ENCODE peak calls at places on chromosomes 13 and 19, in nine cellular contexts. One of them, this sample, is unnamed.

GRCh38 chr19:29806098-29806866 is 5.5 kb upstream of the CCNE1 start:
- DNase-seq in activated naive CD4-positive, alpha-beta T cell: no peak
- DNase-seq in erythroblast: peak
- DNase-seq in CD4-positive, alpha-beta memory T cell: no peak
- DNase-seq in WTC11: peak
- DNase-seq in aorta: peak
- DNase-seq in uterus: no peak
- DNase-seq in HFFc6: no peak
- DNase-seq in activated CD8-positive, alpha-beta memory T cell treated with anti-CD3 and anti-CD28 coated beads for 1 hour: no peak
- DNase-seq in this sample: no peak

GRCh38 chr19:54324071-54324470 is 11.1 kb upstream of the LILRA5 start:
- DNase-seq in activated naive CD4-positive, alpha-beta T cell: no peak
- DNase-seq in erythroblast: no peak
- DNase-seq in CD4-positive, alpha-beta memory T cell: no peak
- DNase-seq in WTC11: no peak
- DNase-seq in aorta: no peak
- DNase-seq in uterus: no peak
- DNase-seq in HFFc6: no peak
- DNase-seq in activated CD8-positive, alpha-beta memory T cell treated with anti-CD3 and anti-CD28 coated beads for 1 hour: no peak
- DNase-seq in this sample: no peak

GRCh38 chr19:16118489-16119033 is 6.9 kb downstream of the RAB8A start:
- DNase-seq in activated naive CD4-positive, alpha-beta T cell: no peak
- DNase-seq in erythroblast: no peak
- DNase-seq in CD4-positive, alpha-beta memory T cell: no peak
- DNase-seq in WTC11: no peak
- DNase-seq in aorta: no peak
- DNase-seq in uterus: no peak
- DNase-seq in HFFc6: no peak
- DNase-seq in activated CD8-positive, alpha-beta memory T cell treated with anti-CD3 and anti-CD28 coated beads for 1 hour: no peak
- DNase-seq in this sample: no peak

GRCh38 chr13:111312944-111313590 is 7.4 kb upstream of the TEX29 start:
- DNase-seq in activated naive CD4-positive, alpha-beta T cell: no peak
- DNase-seq in erythroblast: no peak
- DNase-seq in CD4-positive, alpha-beta memory T cell: no peak
- DNase-seq in WTC11: no peak
- DNase-seq in aorta: no peak
- DNase-seq in uterus: no peak
- DNase-seq in HFFc6: no peak
- DNase-seq in activated CD8-positive, alpha-beta memory T cell treated with anti-CD3 and anti-CD28 coated beads for 1 hour: no peak
- DNase-seq in this sample: no peak

GRCh38 chr13:30352121-30352520 is 44.8 kb upstream of the KATNAL1 start:
- DNase-seq in activated naive CD4-positive, alpha-beta T cell: no peak
- DNase-seq in erythroblast: no peak
- DNase-seq in CD4-positive, alpha-beta memory T cell: no peak
- DNase-seq in WTC11: no peak
- DNase-seq in aorta: no peak
- DNase-seq in uterus: no peak
- DNase-seq in HFFc6: no peak
- DNase-seq in activated CD8-positive, alpha-beta memory T cell treated with anti-CD3 and anti-CD28 coated beads for 1 hour: no peak
- DNase-seq in this sample: no peak

GRCh38 chr13:23411706-23412105 is 21.8 kb downstream of the SACS start:
- DNase-seq in activated naive CD4-positive, alpha-beta T cell: no peak
- DNase-seq in erythroblast: no peak
- DNase-seq in CD4-positive, alpha-beta memory T cell: no peak
- DNase-seq in WTC11: no peak
- DNase-seq in aorta: no peak
- DNase-seq in uterus: no peak
- DNase-seq in HFFc6: no peak
- DNase-seq in activated CD8-positive, alpha-beta memory T cell treated with anti-CD3 and anti-CD28 coated beads for 1 hour: no peak
- DNase-seq in this sample: no peak

GRCh38 chr13:112793545-112794445 is 104.0 kb downstream of the ATP11A start:
- DNase-seq in activated naive CD4-positive, alpha-beta T cell: no peak
- DNase-seq in erythroblast: no peak
- DNase-seq in CD4-positive, alpha-beta memory T cell: no peak
- DNase-seq in WTC11: peak
- DNase-seq in aorta: peak
- DNase-seq in uterus: no peak
- DNase-seq in HFFc6: no peak
- DNase-seq in activated CD8-positive, alpha-beta memory T cell treated with anti-CD3 and anti-CD28 coated beads for 1 hour: no peak
- DNase-seq in this sample: no peak

GRCh38 chr13:76522083-76522755 is 364.0 kb downstream of the KCTD12 start:
- DNase-seq in activated naive CD4-positive, alpha-beta T cell: no peak
- DNase-seq in erythroblast: peak
- DNase-seq in CD4-positive, alpha-beta memory T cell: no peak
- DNase-seq in WTC11: peak
- DNase-seq in aorta: peak
- DNase-seq in uterus: no peak
- DNase-seq in HFFc6: no peak
- DNase-seq in activated CD8-positive, alpha-beta memory T cell treated with anti-CD3 and anti-CD28 coated beads for 1 hour: no peak
- DNase-seq in this sample: no peak

GRCh38 chr19:16368385-16369305 is 44.0 kb downstream of the KLF2 start:
- DNase-seq in activated naive CD4-positive, alpha-beta T cell: peak
- DNase-seq in erythroblast: no peak
- DNase-seq in CD4-positive, alpha-beta memory T cell: peak
- DNase-seq in WTC11: no peak
- DNase-seq in aorta: peak
- DNase-seq in uterus: no peak
- DNase-seq in HFFc6: no peak
- DNase-seq in activated CD8-positive, alpha-beta memory T cell treated with anti-CD3 and anti-CD28 coated beads for 1 hour: peak
- DNase-seq in this sample: no peak

GRCh38 chr13:98517576-98518310 is 59.2 kb downstream of the STK24 start:
- DNase-seq in activated naive CD4-positive, alpha-beta T cell: no peak
- DNase-seq in erythroblast: no peak
- DNase-seq in CD4-positive, alpha-beta memory T cell: peak
- DNase-seq in WTC11: no peak
- DNase-seq in aorta: no peak
- DNase-seq in uterus: no peak
- DNase-seq in HFFc6: no peak
- DNase-seq in activated CD8-positive, alpha-beta memory T cell treated with anti-CD3 and anti-CD28 coated beads for 1 hour: no peak
- DNase-seq in this sample: no peak

GRCh38 chr19:3357731-3358391 is 8.5 kb upstream of the NFIC start:
- DNase-seq in activated naive CD4-positive, alpha-beta T cell: no peak
- DNase-seq in erythroblast: no peak
- DNase-seq in CD4-positive, alpha-beta memory T cell: peak
- DNase-seq in WTC11: no peak
- DNase-seq in aorta: no peak
- DNase-seq in uterus: no peak
- DNase-seq in HFFc6: no peak
- DNase-seq in activated CD8-positive, alpha-beta memory T cell treated with anti-CD3 and anti-CD28 coated beads for 1 hour: no peak
- DNase-seq in this sample: no peak

GRCh38 chr19:16737909-16738308 is 18.3 kb downstream of the NWD1 start:
- DNase-seq in activated naive CD4-positive, alpha-beta T cell: no peak
- DNase-seq in erythroblast: no peak
- DNase-seq in CD4-positive, alpha-beta memory T cell: no peak
- DNase-seq in WTC11: no peak
- DNase-seq in aorta: no peak
- DNase-seq in uterus: no peak
- DNase-seq in HFFc6: no peak
- DNase-seq in activated CD8-positive, alpha-beta memory T cell treated with anti-CD3 and anti-CD28 coated beads for 1 hour: no peak
- DNase-seq in this sample: no peak

GRCh38 chr13:53758946-53759345 is 730.3 kb downstream of the OLFM4 start:
- DNase-seq in activated naive CD4-positive, alpha-beta T cell: no peak
- DNase-seq in erythroblast: no peak
- DNase-seq in CD4-positive, alpha-beta memory T cell: no peak
- DNase-seq in WTC11: no peak
- DNase-seq in aorta: no peak
- DNase-seq in uterus: no peak
- DNase-seq in HFFc6: no peak
- DNase-seq in activated CD8-positive, alpha-beta memory T cell treated with anti-CD3 and anti-CD28 coated beads for 1 hour: no peak
- DNase-seq in this sample: no peak

GRCh38 chr13:45936621-45937020 is 85.1 kb upstream of the SIAH3 start:
- DNase-seq in activated naive CD4-positive, alpha-beta T cell: no peak
- DNase-seq in erythroblast: no peak
- DNase-seq in CD4-positive, alpha-beta memory T cell: no peak
- DNase-seq in WTC11: no peak
- DNase-seq in aorta: no peak
- DNase-seq in uterus: no peak
- DNase-seq in HFFc6: no peak
- DNase-seq in activated CD8-positive, alpha-beta memory T cell treated with anti-CD3 and anti-CD28 coated beads for 1 hour: no peak
- DNase-seq in this sample: no peak

GRCh38 chr13:27375686-27376326 is 48.6 kb upstream of the GTF3A start:
- DNase-seq in activated naive CD4-positive, alpha-beta T cell: peak
- DNase-seq in erythroblast: peak
- DNase-seq in CD4-positive, alpha-beta memory T cell: peak
- DNase-seq in WTC11: peak
- DNase-seq in aorta: peak
- DNase-seq in uterus: peak
- DNase-seq in HFFc6: peak
- DNase-seq in activated CD8-positive, alpha-beta memory T cell treated with anti-CD3 and anti-CD28 coated beads for 1 hour: no peak
- DNase-seq in this sample: peak

GRCh38 chr13:103625194-103625593 is 559.0 kb upstream of the SLC10A2 start:
- DNase-seq in activated naive CD4-positive, alpha-beta T cell: no peak
- DNase-seq in erythroblast: no peak
- DNase-seq in CD4-positive, alpha-beta memory T cell: no peak
- DNase-seq in WTC11: peak
- DNase-seq in aorta: no peak
- DNase-seq in uterus: no peak
- DNase-seq in HFFc6: no peak
- DNase-seq in activated CD8-positive, alpha-beta memory T cell treated with anti-CD3 and anti-CD28 coated beads for 1 hour: no peak
- DNase-seq in this sample: no peak

GRCh38 chr19:42124386-42124901 is 7.8 kb downstream of the POU2F2 start:
- DNase-seq in activated naive CD4-positive, alpha-beta T cell: no peak
- DNase-seq in erythroblast: no peak
- DNase-seq in CD4-positive, alpha-beta memory T cell: no peak
- DNase-seq in WTC11: no peak
- DNase-seq in aorta: no peak
- DNase-seq in uterus: no peak
- DNase-seq in HFFc6: no peak
- DNase-seq in activated CD8-positive, alpha-beta memory T cell treated with anti-CD3 and anti-CD28 coated beads for 1 hour: no peak
- DNase-seq in this sample: no peak

GRCh38 chr19:16088351-16088984 is 12.2 kb downstream of the TPM4 start:
- DNase-seq in activated naive CD4-positive, alpha-beta T cell: no peak
- DNase-seq in erythroblast: no peak
- DNase-seq in CD4-positive, alpha-beta memory T cell: no peak
- DNase-seq in WTC11: no peak
- DNase-seq in aorta: no peak
- DNase-seq in uterus: no peak
- DNase-seq in HFFc6: no peak
- DNase-seq in activated CD8-positive, alpha-beta memory T cell treated with anti-CD3 and anti-CD28 coated beads for 1 hour: no peak
- DNase-seq in this sample: no peak

GRCh38 chr19:46080561-46080960 is 39.8 kb upstream of the IGFL4 start:
- DNase-seq in activated naive CD4-positive, alpha-beta T cell: no peak
- DNase-seq in erythroblast: no peak
- DNase-seq in CD4-positive, alpha-beta memory T cell: no peak
- DNase-seq in WTC11: no peak
- DNase-seq in aorta: no peak
- DNase-seq in uterus: peak
- DNase-seq in HFFc6: peak
- DNase-seq in activated CD8-positive, alpha-beta memory T cell treated with anti-CD3 and anti-CD28 coated beads for 1 hour: no peak
- DNase-seq in this sample: no peak

GRCh38 chr19:6963937-6964336 is 57.3 kb downstream of the MBD3L2B start:
- DNase-seq in activated naive CD4-positive, alpha-beta T cell: peak
- DNase-seq in erythroblast: peak
- DNase-seq in CD4-positive, alpha-beta memory T cell: peak
- DNase-seq in WTC11: peak
- DNase-seq in aorta: no peak
- DNase-seq in uterus: no peak
- DNase-seq in HFFc6: no peak
- DNase-seq in activated CD8-positive, alpha-beta memory T cell treated with anti-CD3 and anti-CD28 coated beads for 1 hour: no peak
- DNase-seq in this sample: no peak

GRCh38 chr19:18284710-18285430 is 3.4 kb upstream of the JUND start:
- DNase-seq in activated naive CD4-positive, alpha-beta T cell: no peak
- DNase-seq in erythroblast: no peak
- DNase-seq in CD4-positive, alpha-beta memory T cell: peak
- DNase-seq in WTC11: no peak
- DNase-seq in aorta: no peak
- DNase-seq in uterus: no peak
- DNase-seq in HFFc6: no peak
- DNase-seq in activated CD8-positive, alpha-beta memory T cell treated with anti-CD3 and anti-CD28 coated beads for 1 hour: no peak
- DNase-seq in this sample: no peak

GRCh38 chr13:45370922-45371406 is 30.0 kb upstream of the TPT1 start:
- DNase-seq in activated naive CD4-positive, alpha-beta T cell: peak
- DNase-seq in erythroblast: peak
- DNase-seq in CD4-positive, alpha-beta memory T cell: peak
- DNase-seq in WTC11: peak
- DNase-seq in aorta: peak
- DNase-seq in uterus: peak
- DNase-seq in HFFc6: peak
- DNase-seq in activated CD8-positive, alpha-beta memory T cell treated with anti-CD3 and anti-CD28 coated beads for 1 hour: no peak
- DNase-seq in this sample: peak

GRCh38 chr19:41426952-41427646 is at the start of gene B3GNT8:
- DNase-seq in activated naive CD4-positive, alpha-beta T cell: peak
- DNase-seq in erythroblast: peak
- DNase-seq in CD4-positive, alpha-beta memory T cell: peak
- DNase-seq in WTC11: peak
- DNase-seq in aorta: peak
- DNase-seq in uterus: peak
- DNase-seq in HFFc6: peak
- DNase-seq in activated CD8-positive, alpha-beta memory T cell treated with anti-CD3 and anti-CD28 coated beads for 1 hour: no peak
- DNase-seq in this sample: no peak

GRCh38 chr19:18278521-18279265 is 2.7 kb downstream of the JUND start:
- DNase-seq in activated naive CD4-positive, alpha-beta T cell: peak
- DNase-seq in erythroblast: peak
- DNase-seq in CD4-positive, alpha-beta memory T cell: peak
- DNase-seq in WTC11: no peak
- DNase-seq in aorta: no peak
- DNase-seq in uterus: no peak
- DNase-seq in HFFc6: peak
- DNase-seq in activated CD8-positive, alpha-beta memory T cell treated with anti-CD3 and anti-CD28 coated beads for 1 hour: no peak
- DNase-seq in this sample: no peak

GRCh38 chr19:32336259-32337111 is 8.9 kb upstream of the ZNF507 start:
- DNase-seq in activated naive CD4-positive, alpha-beta T cell: no peak
- DNase-seq in erythroblast: no peak
- DNase-seq in CD4-positive, alpha-beta memory T cell: no peak
- DNase-seq in WTC11: no peak
- DNase-seq in aorta: no peak
- DNase-seq in uterus: peak
- DNase-seq in HFFc6: no peak
- DNase-seq in activated CD8-positive, alpha-beta memory T cell treated with anti-CD3 and anti-CD28 coated beads for 1 hour: no peak
- DNase-seq in this sample: no peak

GRCh38 chr19:44749994-44750393 is 1.5 kb downstream of the BCL3 start:
- DNase-seq in activated naive CD4-positive, alpha-beta T cell: no peak
- DNase-seq in erythroblast: no peak
- DNase-seq in CD4-positive, alpha-beta memory T cell: no peak
- DNase-seq in WTC11: no peak
- DNase-seq in aorta: no peak
- DNase-seq in uterus: no peak
- DNase-seq in HFFc6: no peak
- DNase-seq in activated CD8-positive, alpha-beta memory T cell treated with anti-CD3 and anti-CD28 coated beads for 1 hour: no peak
- DNase-seq in this sample: no peak

GRCh38 chr13:50731400-50731799 is 112.1 kb downstream of the DLEU7 start:
- DNase-seq in activated naive CD4-positive, alpha-beta T cell: no peak
- DNase-seq in erythroblast: no peak
- DNase-seq in CD4-positive, alpha-beta memory T cell: no peak
- DNase-seq in WTC11: no peak
- DNase-seq in aorta: no peak
- DNase-seq in uterus: no peak
- DNase-seq in HFFc6: peak
- DNase-seq in activated CD8-positive, alpha-beta memory T cell treated with anti-CD3 and anti-CD28 coated beads for 1 hour: no peak
- DNase-seq in this sample: no peak

GRCh38 chr13:31067416-31068118 is 94.1 kb downstream of the HSPH1 start:
- DNase-seq in activated naive CD4-positive, alpha-beta T cell: no peak
- DNase-seq in erythroblast: no peak
- DNase-seq in CD4-positive, alpha-beta memory T cell: no peak
- DNase-seq in WTC11: no peak
- DNase-seq in aorta: no peak
- DNase-seq in uterus: peak
- DNase-seq in HFFc6: peak
- DNase-seq in activated CD8-positive, alpha-beta memory T cell treated with anti-CD3 and anti-CD28 coated beads for 1 hour: no peak
- DNase-seq in this sample: no peak

GRCh38 chr19:42135836-42136235 is 3.6 kb upstream of the POU2F2 start:
- DNase-seq in activated naive CD4-positive, alpha-beta T cell: no peak
- DNase-seq in erythroblast: no peak
- DNase-seq in CD4-positive, alpha-beta memory T cell: no peak
- DNase-seq in WTC11: no peak
- DNase-seq in aorta: no peak
- DNase-seq in uterus: no peak
- DNase-seq in HFFc6: no peak
- DNase-seq in activated CD8-positive, alpha-beta memory T cell treated with anti-CD3 and anti-CD28 coated beads for 1 hour: no peak
- DNase-seq in this sample: no peak

GRCh38 chr19:46890423-46891170 is 29.8 kb downstream of the ARHGAP35 start:
- DNase-seq in activated naive CD4-positive, alpha-beta T cell: no peak
- DNase-seq in erythroblast: no peak
- DNase-seq in CD4-positive, alpha-beta memory T cell: no peak
- DNase-seq in WTC11: no peak
- DNase-seq in aorta: no peak
- DNase-seq in uterus: no peak
- DNase-seq in HFFc6: peak
- DNase-seq in activated CD8-positive, alpha-beta memory T cell treated with anti-CD3 and anti-CD28 coated beads for 1 hour: no peak
- DNase-seq in this sample: no peak

GRCh38 chr13:75345191-75345590 is 136.8 kb downstream of the TBC1D4 start:
- DNase-seq in activated naive CD4-positive, alpha-beta T cell: no peak
- DNase-seq in erythroblast: no peak
- DNase-seq in CD4-positive, alpha-beta memory T cell: no peak
- DNase-seq in WTC11: no peak
- DNase-seq in aorta: no peak
- DNase-seq in uterus: no peak
- DNase-seq in HFFc6: peak
- DNase-seq in activated CD8-positive, alpha-beta memory T cell treated with anti-CD3 and anti-CD28 coated beads for 1 hour: no peak
- DNase-seq in this sample: no peak

This sample was measured in activated naive CD8-positive, alpha-beta T cell treated with anti-CD3 and anti-CD28 coated beads, Interleukin-2, amount 50 U/mL, for 16 hours.